ENCODE peak calls at places on chromosomes 7 and 10, in ten cellular contexts. B, P, C, W, Y, L, J, O, X and M are unnamed samples.

GRCh38 chr7:45017253-45017652 is 17.3 kb downstream of the CCM2 start:
- DNase-seq in B (no peak), P (no peak), C (no peak), W (no peak), Y (no peak), L (no peak), J (no peak), O (peak; percentile 1), X (no peak), M (no peak)

GRCh38 chr7:136925556-136925955 is 57.1 kb downstream of the CHRM2 start:
- DNase-seq in B (no peak), P (no peak), C (no peak), W (no peak), Y (no peak), L (no peak), J (no peak), O (no peak), X (no peak), M (no peak)

GRCh38 chr7:151056286-151057037 is 1.2 kb downstream of the CDK5 start:
- DNase-seq in B (no peak), P (peak; percentile 19), C (peak; percentile 89), W (no peak), Y (peak; percentile 21), L (no peak), J (no peak), O (no peak), X (no peak), M (no peak)

GRCh38 chr7:28649189-28649588 is 236.9 kb downstream of the CREB5 start:
- DNase-seq in B (no peak), P (no peak), C (no peak), W (no peak), Y (no peak), L (peak; percentile 45), J (no peak), O (no peak), X (no peak), M (no peak)

GRCh38 chr7:142787034-142787768 is 16.4 kb downstream of the PRSS2 start:
- DNase-seq in B (no peak), P (no peak), C (no peak), W (no peak), Y (no peak), L (no peak), J (no peak), O (no peak), X (peak; percentile 21), M (no peak)

GRCh38 chr7:156845379-156846101 is 47.4 kb downstream of the LMBR1 start:
- DNase-seq in B (no peak), P (no peak), C (no peak), W (no peak), Y (no peak), L (no peak), J (no peak), O (no peak), X (no peak), M (no peak)

GRCh38 chr10:89202033-89202425 is 5.1 kb downstream of the CH25H start:
- DNase-seq in B (no peak), P (no peak), C (no peak), W (no peak), Y (no peak), L (no peak), J (no peak), O (no peak), X (no peak), M (no peak)

GRCh38 chr7:128422856-128423255 is 13.1 kb upstream of the IMPDH1 start:
- DNase-seq in B (no peak), P (no peak), C (no peak), W (no peak), Y (no peak), L (no peak), J (no peak), O (no peak), X (no peak), M (no peak)

GRCh38 chr7:135936497-135937217 is 40.5 kb downstream of the MTPN start:
- DNase-seq in B (no peak), P (peak; percentile 33), C (no peak), W (no peak), Y (no peak), L (no peak), J (no peak), O (no peak), X (no peak), M (no peak)